ENCODE peak calls at places on chromosomes 11 and 22, in ten cellular contexts. M, Z, J, W, P, O, T, I, X and Q are unnamed samples.

GRCh38 chr22:21690401-21690801 is 24.6 kb downstream of the PPIL2 start:
- DNase-seq in O (peak; percentile 69), X (no peak), T (no peak), Z (no peak), W (no peak), M (no peak), J (no peak), P (no peak), I (no peak), Q (no peak)

GRCh38 chr11:119067371-119068222 is at the start of gene VPS11:
- DNase-seq in X (peak; percentile 96), I (peak; percentile 100), W (peak; percentile 99), O (peak; percentile 98), M (peak; percentile 98), P (peak; percentile 99), T (peak; percentile 100), J (peak; percentile 89), Z (peak; percentile 95), Q (peak; percentile 98)

GRCh38 chr11:71176812-71177211 is 75.6 kb downstream of the SHANK2 start:
- DNase-seq in M (no peak), J (no peak), W (no peak), Z (no peak), I (no peak), X (no peak), O (no peak), P (no peak), T (no peak), Q (no peak)

GRCh38 chr11:94196363-94196762 is 67.7 kb downstream of the PANX1 start:
- DNase-seq in Z (peak; percentile 39), X (no peak), I (no peak), P (no peak), O (no peak), M (no peak), W (no peak), J (no peak), T (no peak), Q (no peak)

GRCh38 chr11:17012712-17013547 is 1.3 kb downstream of the PLEKHA7 start:
- DNase-seq in X (peak; percentile 91), T (peak; percentile 25), P (peak; percentile 64), Z (peak; percentile 31), I (peak; percentile 73), J (peak; percentile 13), W (peak; percentile 86), M (peak; percentile 58), O (no peak), Q (peak; percentile 38)

GRCh38 chr11:69425895-69426544 is 55.4 kb upstream of the LINC01488 start:
- DNase-seq in M (no peak), O (no peak), I (peak; percentile 61), Z (no peak), X (no peak), W (no peak), P (no peak), J (no peak), T (no peak), Q (no peak)

GRCh38 chr11:87338046-87338639 is 300.4 kb downstream of the TMEM135 start:
- DNase-seq in W (no peak), M (no peak), I (no peak), Z (no peak), P (no peak), O (no peak), X (no peak), T (no peak), J (no peak), Q (no peak)

GRCh38 chr11:43419460-43419859 is 60.7 kb downstream of the TTC17 start:
- DNase-seq in M (no peak), W (peak; percentile 36), I (no peak), X (no peak), P (peak; percentile 50), Z (peak; percentile 58), O (peak; percentile 35), J (peak; percentile 31), T (no peak), Q (no peak)

GRCh38 chr11:25377466-25377865 is 880.6 kb downstream of the LUZP2 start:
- DNase-seq in X (no peak), W (no peak), O (no peak), P (no peak), I (no peak), Z (no peak), J (no peak), M (no peak), T (no peak), Q (no peak)

GRCh38 chr11:68504432-68505066 is 44.0 kb downstream of the PPP6R3 start:
- DNase-seq in Z (peak; percentile 12), X (no peak), P (no peak), T (no peak), J (no peak), O (no peak), I (no peak), M (no peak), W (no peak), Q (no peak)

GRCh38 chr11:59102259-59102765 is 4.7 kb upstream of the FAM111B start:
- DNase-seq in I (peak; percentile 91), P (peak; percentile 66), T (peak; percentile 88), J (no peak), O (peak; percentile 91), W (peak; percentile 10), X (no peak), Z (peak; percentile 18), M (no peak), Q (peak; percentile 76)
- TF ChIP-seq CTCF in I (peak; percentile 29), P (peak; percentile 45), T (no peak), J (peak; percentile 39), O (peak; percentile 60), W (peak; percentile 39), X (peak; percentile 27), Z (peak; percentile 31), M (no peak), Q (no peak)

DNA sequence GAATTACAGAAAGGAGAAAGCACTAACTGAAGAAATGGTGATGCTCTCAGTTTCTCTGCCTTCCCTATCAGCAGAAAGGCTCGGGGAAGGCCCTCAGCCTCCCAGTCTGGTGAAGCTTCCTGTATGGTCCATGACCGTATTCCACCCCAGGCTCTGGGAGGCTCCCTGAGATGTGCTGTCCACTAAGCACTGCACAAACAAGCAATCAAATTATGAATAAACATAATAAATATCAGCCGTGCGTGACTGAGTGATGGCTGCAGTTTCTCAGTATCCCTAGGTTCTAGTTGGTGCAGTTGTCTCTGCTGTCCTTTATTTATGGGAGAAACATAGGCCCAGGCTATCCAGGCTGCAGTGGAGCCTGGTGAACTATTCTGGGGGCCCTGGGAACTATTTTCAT is 3.6 kb downstream of the SMDT1 start:
- DNase-seq in I (no peak), X (no peak), Z (no peak), M (no peak), J (no peak), W (no peak), T (no peak), P (no peak), O (no peak), Q (no peak)
- TF ChIP-seq CTCF in I (no peak), X (no peak), Z (no peak), M (no peak), J (no peak), W (no peak), T (no peak), P (no peak), O (no peak), Q (no peak)

DNA sequence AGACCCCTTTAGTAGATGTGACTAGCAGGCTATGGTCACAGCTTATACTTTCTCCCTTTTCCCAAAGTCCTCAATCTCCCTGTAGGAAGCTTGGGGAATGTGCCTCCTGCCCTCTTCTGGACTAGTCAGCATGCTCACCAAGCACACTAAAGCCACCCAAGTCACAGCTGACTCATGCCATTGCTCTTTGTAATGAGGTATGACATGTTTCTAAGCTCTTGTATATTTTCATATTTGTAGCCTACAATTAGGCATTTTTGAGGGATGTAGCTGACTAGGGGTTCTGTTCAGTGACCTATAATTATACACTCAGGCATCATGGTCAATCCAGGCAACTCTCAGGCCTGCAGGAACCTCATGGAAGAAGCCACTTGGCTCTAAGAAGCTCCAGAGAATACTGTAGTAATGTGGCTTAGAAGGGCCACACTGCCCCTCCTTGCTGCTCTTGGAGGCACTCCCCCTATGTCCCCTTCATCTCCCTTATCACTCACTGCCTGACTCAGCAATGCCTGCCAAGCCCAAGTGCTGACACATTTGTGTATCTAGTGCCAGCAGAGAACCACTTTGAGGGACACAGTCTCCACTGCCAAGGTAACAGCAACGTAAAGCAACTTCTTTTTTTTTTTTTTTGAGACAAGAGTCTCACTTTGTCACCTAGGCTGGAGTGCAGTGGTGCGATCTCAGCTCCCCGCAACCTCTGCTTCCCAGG is 86.2 kb downstream of the RPL27A start:
- DNase-seq in T (peak; percentile 59), X (no peak), W (peak; percentile 38), P (no peak), Z (peak; percentile 69), M (no peak), O (no peak), J (no peak), I (no peak), Q (no peak)
- TF ChIP-seq CTCF in T (no peak), X (peak; percentile 47), W (no peak), P (peak; percentile 26), Z (peak; percentile 47), M (no peak), O (no peak), J (peak; percentile 29), I (no peak), Q (no peak)

GRCh38 chr22:44196731-44197131 is 16.0 kb downstream of the PARVG start:
- DNase-seq in O (no peak), X (no peak), I (peak; percentile 51), M (no peak), P (no peak), J (no peak), W (no peak), Z (no peak), T (peak; percentile 70), Q (no peak)
- TF ChIP-seq CTCF in O (no peak), X (no peak), I (no peak), M (no peak), P (no peak), J (no peak), W (no peak), Z (no peak), T (no peak), Q (no peak)

GRCh38 chr11:103537904-103538502 is 428.8 kb downstream of the DYNC2H1 start:
- DNase-seq in T (no peak), I (no peak), Z (peak; percentile 59), X (no peak), O (no peak), P (no peak), M (no peak), W (peak; percentile 15), J (no peak), Q (no peak)
- TF ChIP-seq CTCF in T (no peak), I (peak; percentile 12), Z (peak; percentile 61), X (peak; percentile 71), O (peak; percentile 54), P (peak; percentile 71), M (no peak), W (peak; percentile 28), J (peak; percentile 54), Q (peak; percentile 58)

GRCh38 chr11:31236052-31236652 is 133.4 kb downstream of the DCDC1 start:
- DNase-seq in J (no peak), X (no peak), I (no peak), Z (peak; percentile 20), P (no peak), M (no peak), O (peak; percentile 40), T (no peak), W (peak; percentile 20), Q (no peak)
- TF ChIP-seq CTCF in J (peak; percentile 13), X (peak; percentile 62), I (no peak), Z (peak; percentile 39), P (peak; percentile 34), M (no peak), O (peak; percentile 58), T (no peak), W (peak; percentile 49), Q (no peak)